ENCODE peak calls at places on chromosome 20, in five cellular contexts. G, V, W, N and A are unnamed samples.

GRCh38 chr20:38420232-38421085 is 14.7 kb downstream of the SNHG17 start:
- DNase-seq in G (no peak), V (no peak), W (no peak), N (no peak), A (no peak)

GRCh38 chr20:20477444-20478041 is 109.6 kb downstream of the INSM1 start:
- DNase-seq in G (no peak), V (no peak), W (no peak), N (no peak), A (no peak)

GRCh38 chr20:50191065-50191565 is 485 bp downstream of the CEBPB start:
- DNase-seq in G (peak), V (no peak), W (peak), N (peak), A (no peak)

GRCh38 chr20:32559753-32560380 is 25.3 kb downstream of the NOL4L start:
- DNase-seq in G (no peak), V (no peak), W (no peak), N (no peak), A (no peak)

GRCh38 chr20:64076061-64076997 is 3.0 kb downstream of the RGS19 start:
- DNase-seq in G (no peak), V (no peak), W (no peak), N (no peak), A (no peak)

GRCh38 chr20:34112600-34113061 is 588 bp upstream of the EIF2S2 start:
- DNase-seq in G (no peak), V (no peak), W (no peak), N (peak), A (peak)

GRCh38 chr20:32297439-32297838 is 20.0 kb downstream of the KIF3B start:
- DNase-seq in G (no peak), V (no peak), W (no peak), N (no peak), A (no peak)

GRCh38 chr20:4512891-4513550 is 208.7 kb upstream of the PRND start:
- DNase-seq in G (no peak), V (no peak), W (no peak), N (no peak), A (no peak)

GRCh38 chr20:9051508-9051907 is 17.4 kb upstream of the PLCB4 start:
- DNase-seq in G (no peak), V (no peak), W (no peak), N (no peak), A (no peak)

GRCh38 chr20:40519928-40520327 is 169.1 kb downstream of the MAFB start:
- DNase-seq in G (no peak), V (no peak), W (no peak), N (no peak), A (no peak)

GRCh38 chr20:14449323-14449722 is 111.9 kb upstream of the FLRT3 start:
- DNase-seq in G (no peak), V (no peak), W (no peak), N (no peak), A (no peak)

GRCh38 chr20:62723351-62723750 is 14.7 kb downstream of the NTSR1 start:
- DNase-seq in G (no peak), V (no peak), W (no peak), N (no peak), A (no peak)

GRCh38 chr20:45826381-45827019 is 612 bp downstream of the TNNC2 start:
- DNase-seq in G (no peak), V (no peak), W (no peak), N (no peak), A (no peak)

GRCh38 chr20:38061109-38061508 is 27.6 kb downstream of the RPRD1B start:
- DNase-seq in G (no peak), V (no peak), W (no peak), N (no peak), A (no peak)

GRCh38 chr20:50392138-50392866 is 117.9 kb upstream of the PTPN1 start:
- DNase-seq in G (no peak), V (no peak), W (peak), N (no peak), A (no peak)

GRCh38 chr20:51366155-51366886 is 176.2 kb downstream of the NFATC2 start:
- DNase-seq in G (no peak), V (no peak), W (no peak), N (no peak), A (no peak)

GRCh38 chr20:11755071-11755881 is 162.4 kb upstream of the BTBD3 start:
- DNase-seq in G (no peak), V (no peak), W (no peak), N (peak), A (no peak)

GRCh38 chr20:21323640-21324039 is 20.5 kb downstream of the XRN2 start:
- DNase-seq in G (no peak), V (no peak), W (no peak), N (no peak), A (no peak)

GRCh38 chr20:35730583-35731468 is 11.2 kb downstream of the RBM39 start:
- DNase-seq in G (no peak), V (no peak), W (no peak), N (no peak), A (no peak)

GRCh38 chr20:63653041-63653973 is at the start of gene STMN3:
- DNase-seq in G (peak), V (peak), W (peak), N (peak), A (peak)